ENCODE peak calls at places on chromosomes 4 and X, in eight cellular contexts. P is kidney, F is cardiac muscle cell, T is breast epithelium, W is tibial nerve, Q is GM23338, R is heart left ventricle, C is esophagus squamous epithelium. H is an unnamed sample. For H3K4me1, the result is how much of the 10 kb centered on the place peaks cover.

GRCh38 chrX:40244980-40245379 is 147.2 kb upstream of the BCOR start:
- DNase-seq in P (no peak), F (peak), T (no peak), W (no peak), Q (no peak), R (no peak), C (no peak), H (no peak)

GRCh38 chr4:40912455-40913055 is 162.8 kb downstream of the NSUN7 start:
- DNase-seq in P (no peak), F (peak), T (no peak), W (no peak), Q (no peak), R (no peak), C (no peak), H (no peak)

GRCh38 chr4:13903851-13904340 is 276.4 kb upstream of the BOD1L1 start:
- DNase-seq in P (no peak), F (no peak), T (no peak), W (no peak), Q (no peak), R (no peak), C (no peak), H (no peak)

GRCh38 chr4:140157341-140157740 is 3.4 kb upstream of the MAML3 start:
- DNase-seq in P (no peak), F (no peak), T (no peak), W (no peak), Q (no peak), R (no peak), C (no peak), H (no peak)

GRCh38 chr4:176001171-176002006 is 64.3 kb upstream of the WDR17 start:
- DNase-seq in P (peak), F (peak), T (no peak), W (no peak), Q (peak), R (peak), C (no peak), H (no peak)

GRCh38 chr4:38292529-38292928 is 332.3 kb downstream of the PTTG2 start:
- DNase-seq in P (no peak), F (no peak), T (no peak), W (no peak), Q (no peak), R (no peak), C (no peak), H (no peak)

GRCh38 chrX:80879916-80880315 is 70.2 kb upstream of the BRWD3 start:
- DNase-seq in P (no peak), F (no peak), T (no peak), W (no peak), Q (no peak), R (no peak), C (no peak), H (no peak)

GRCh38 chrX:134868766-134869495 is 121.9 kb upstream of the SMIM10 start:
- DNase-seq in P (no peak), F (peak), T (no peak), W (no peak), Q (no peak), R (no peak), C (no peak), H (no peak)

GRCh38 chr4:41935652-41936021 is 408 bp downstream of the TMEM33 start:
- DNase-seq in P (no peak), F (no peak), T (no peak), W (no peak), Q (no peak), R (no peak), C (no peak), H (no peak)

GRCh38 chrX:12304261-12304660 is 166.0 kb downstream of the FRMPD4 start:
- DNase-seq in P (no peak), F (peak), T (no peak), W (no peak), Q (no peak), R (no peak), C (no peak), H (no peak)

GRCh38 chrX:110462957-110463356 is 104.3 kb downstream of the RTL9 start:
- DNase-seq in P (no peak), F (no peak), T (no peak), W (no peak), Q (peak), R (no peak), C (no peak), H (no peak)

GRCh38 chr4:169071781-169072180 is 61.7 kb upstream of the CBR4 start:
- DNase-seq in P (no peak), F (no peak), T (no peak), W (no peak), Q (no peak), R (no peak), C (no peak), H (no peak)

GRCh38 chr4:20288846-20289512 is 37.3 kb downstream of the SLIT2 start:
- DNase-seq in P (no peak), F (peak), T (no peak), W (no peak), Q (no peak), R (no peak), C (no peak), H (no peak)

GRCh38 chrX:104112326-104112951 is at the start of gene ZCCHC18:
- DNase-seq in P (peak), F (peak), T (no peak), W (no peak), Q (peak), R (peak), C (no peak), H (no peak)

GRCh38 chrX:39896951-39897740 is 200.6 kb downstream of the BCOR start:
- DNase-seq in P (no peak), F (peak), T (no peak), W (no peak), Q (peak), R (no peak), C (no peak), H (no peak)

GRCh38 chrX:72117636-72118215 is 14.0 kb downstream of the RTL5 start:
- DNase-seq in P (no peak), F (no peak), T (no peak), W (no peak), Q (no peak), R (no peak), C (no peak), H (no peak)

GRCh38 chrX:72122621-72123275 is 9.0 kb downstream of the RTL5 start:
- DNase-seq in P (no peak), F (no peak), T (no peak), W (no peak), Q (no peak), R (no peak), C (no peak), H (no peak)

GRCh38 chrX:72121381-72121780 is 10.3 kb downstream of the RTL5 start:
- DNase-seq in P (peak), F (peak), T (no peak), W (peak), Q (no peak), R (peak), C (peak), H (no peak)

GRCh38 chrX:72123471-72124185 is 8.1 kb downstream of the RTL5 start:
- DNase-seq in P (peak), F (peak), T (no peak), W (peak), Q (peak), R (peak), C (no peak), H (no peak)

GRCh38 chrX:72120798-72121197 is 10.9 kb downstream of the RTL5 start:
- DNase-seq in P (no peak), F (no peak), T (no peak), W (no peak), Q (no peak), R (no peak), C (no peak), H (no peak)
- H3K4me1 ChIP-seq in P (under half), F (under half), T (under half), W (under half), Q (under half), R (half or more), C (under half), H (under half)

DNA sequence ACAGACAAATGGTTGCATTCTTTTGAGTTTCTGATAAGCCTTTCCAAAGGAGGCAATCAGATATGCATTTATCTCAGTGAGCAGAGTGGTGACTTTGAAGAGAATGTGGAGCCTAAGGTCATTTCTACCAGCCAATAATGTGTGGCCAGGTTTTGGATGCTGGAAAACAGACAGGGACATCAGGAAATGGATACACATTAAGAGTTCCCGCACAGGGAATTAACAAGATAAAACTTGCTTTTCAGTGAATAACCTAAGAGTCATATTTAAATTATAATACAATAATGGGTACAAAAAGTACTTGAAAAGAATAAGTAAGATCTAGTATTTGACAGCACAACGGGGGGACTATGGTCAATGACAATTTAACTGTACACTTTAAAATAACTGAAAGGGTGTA is 492.3 kb upstream of the FAM241A start:
- DNase-seq in P (no peak), F (no peak), T (no peak), W (no peak), Q (no peak), R (no peak), C (no peak), H (no peak)
- H3K4me1 ChIP-seq in P (under half), F (under half), T (under half), W (under half), Q (under half), R (under half), C (under half), H (under half)

DNA sequence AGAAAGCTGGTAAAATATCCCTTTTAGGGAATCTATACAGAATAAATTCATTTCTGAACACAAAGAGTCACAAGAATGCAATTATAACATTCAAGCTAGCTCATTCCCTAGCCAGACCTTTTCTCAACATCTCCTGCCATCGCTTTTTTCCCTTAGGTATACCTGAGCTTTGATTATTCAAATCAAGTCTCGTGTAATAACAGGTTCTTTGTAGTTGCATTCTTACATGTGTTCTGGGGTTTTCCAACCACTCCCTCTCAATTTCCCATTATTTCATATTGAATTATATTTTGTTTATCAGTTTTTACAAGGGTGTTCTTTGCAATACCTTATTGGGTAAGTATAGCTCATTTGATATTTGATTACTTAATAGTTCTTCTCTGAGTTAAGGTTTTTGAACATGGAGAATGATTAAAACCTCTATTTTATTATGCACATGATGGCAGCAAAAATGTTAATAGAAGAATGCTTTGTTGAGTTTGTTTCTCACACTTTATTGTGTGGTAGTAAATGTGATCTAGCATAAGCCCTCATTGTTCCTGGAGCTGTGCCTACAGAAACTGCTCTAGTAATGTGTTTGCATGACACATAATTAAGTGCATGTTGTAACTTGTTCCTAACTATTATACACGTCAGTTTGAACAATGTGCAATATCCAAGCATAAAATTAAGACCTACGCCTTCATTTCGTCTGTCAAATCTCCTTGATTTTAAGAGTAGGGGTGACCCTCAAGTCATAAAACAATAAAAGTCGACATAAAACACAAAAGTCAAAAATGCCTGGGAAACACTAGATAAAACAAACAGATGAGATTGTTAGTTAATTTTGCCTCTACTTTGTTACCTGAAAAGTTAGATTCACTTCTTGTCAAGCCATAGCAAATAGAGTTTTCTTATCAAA is 124.0 kb upstream of the POF1B start:
- DNase-seq in P (no peak), F (no peak), T (no peak), W (no peak), Q (no peak), R (no peak), C (no peak), H (no peak)
- H3K4me1 ChIP-seq in P (under half), F (under half), T (under half), W (under half), Q (under half), R (under half), C (under half), H (under half)

GRCh38 chr4:8864912-8865680 is 6.5 kb downstream of the HMX1 start:
- DNase-seq in P (no peak), F (no peak), T (no peak), W (no peak), Q (no peak), R (no peak), C (no peak), H (no peak)

GRCh38 chr4:8866421-8866820 is 5.2 kb downstream of the HMX1 start:
- DNase-seq in P (no peak), F (no peak), T (no peak), W (no peak), Q (peak), R (no peak), C (no peak), H (no peak)

GRCh38 chr4:8863759-8864682 is 7.6 kb downstream of the HMX1 start:
- DNase-seq in P (no peak), F (no peak), T (no peak), W (no peak), Q (peak), R (no peak), C (no peak), H (no peak)

GRCh38 chr4:8866828-8867623 is 4.6 kb downstream of the HMX1 start:
- DNase-seq in P (no peak), F (no peak), T (no peak), W (no peak), Q (peak), R (no peak), C (no peak), H (no peak)

GRCh38 chr4:8865681-8866310 is 5.8 kb downstream of the HMX1 start:
- DNase-seq in P (no peak), F (no peak), T (no peak), W (no peak), Q (peak), R (no peak), C (no peak), H (no peak)
- H3K4me1 ChIP-seq in P (under half), F (under half), T (under half), W (under half), Q (under half), R (under half), C (under half), H (under half)